ENCODE peak calls at places on chromosomes 5 and 9, in five cellular contexts. I is AG08396, X is fibroblast of lung, A is endothelial cell of umbilical vein, O is small intestine. W is an unnamed sample.
A peak's percentile ranks its signal among the peaks of the same experiment; 100 is the strongest.

GRCh38 chr9:97928968-97929604 is 6.8 kb upstream of the TRMO start:
- DNase-seq in O (no peak), I (no peak), X (no peak), A (no peak), W (no peak)

GRCh38 chr9:133710661-133711427 is 27.3 kb downstream of the SARDH start:
- DNase-seq in I (no peak), X (no peak), A (no peak), O (no peak), W (no peak)

GRCh38 chr9:73148447-73148937 is 3.2 kb upstream of the ANXA1 start:
- DNase-seq in O (no peak), X (peak; percentile 64), I (no peak), A (peak; percentile 33), W (peak; percentile 43)

GRCh38 chr5:144369001-144369400 is 198.3 kb downstream of the KCTD16 start:
- DNase-seq in O (peak; percentile 21), A (no peak), I (no peak), X (no peak), W (no peak)

GRCh38 chr5:149380466-149381121 is 1.5 kb upstream of the IL17B start:
- DNase-seq in A (no peak), X (no peak), O (no peak), I (no peak), W (no peak)

GRCh38 chr5:172031894-172032461 is 25.5 kb upstream of the FBXW11 start:
- DNase-seq in I (no peak), X (no peak), O (no peak), A (no peak), W (no peak)

GRCh38 chr9:93670208-93671029 is 94.0 kb downstream of the PHF2 start:
- DNase-seq in A (no peak), X (peak; percentile 14), O (no peak), I (peak; percentile 75), W (peak; percentile 30)

GRCh38 chr9:3502560-3503398 is 23.0 kb downstream of the RFX3 start:
- DNase-seq in I (no peak), O (no peak), A (no peak), X (no peak), W (no peak)

GRCh38 chr9:137673871-137674270 is 55.1 kb downstream of the EHMT1 start:
- DNase-seq in X (peak; percentile 35), O (no peak), I (no peak), A (no peak), W (peak; percentile 33)

GRCh38 chr9:87640385-87640795 is 85.5 kb upstream of the CTSL start:
- DNase-seq in I (no peak), X (peak; percentile 78), O (no peak), A (peak; percentile 97), W (peak; percentile 51)

GRCh38 chr5:17315710-17316221 is 98.3 kb downstream of the BASP1 start:
- DNase-seq in O (no peak), X (peak; percentile 91), A (no peak), I (peak; percentile 65), W (peak; percentile 54)

GRCh38 chr9:68653141-68653595 is 51.9 kb upstream of the PIP5K1B start:
- DNase-seq in X (no peak), A (no peak), O (no peak), I (no peak), W (no peak)

GRCh38 chr9:119252671-119253299 is 116.5 kb downstream of the BRINP1 start:
- DNase-seq in A (no peak), I (no peak), O (no peak), X (no peak), W (no peak)

GRCh38 chr5:159786201-159786600 is 130.1 kb upstream of the ADRA1B start:
- DNase-seq in I (no peak), X (no peak), O (no peak), A (no peak), W (no peak)

GRCh38 chr5:107653685-107654084 is 17.1 kb downstream of the EFNA5 start:
- DNase-seq in X (no peak), A (no peak), I (no peak), O (no peak), W (peak; percentile 65)

GRCh38 chr9:93810028-93810971 is 144.9 kb downstream of the BARX1 start:
- DNase-seq in X (no peak), I (no peak), A (no peak), O (no peak), W (no peak)

GRCh38 chr9:136364369-136364748 is 815 bp upstream of the DNLZ start:
- DNase-seq in X (no peak), A (no peak), O (no peak), I (no peak), W (no peak)

GRCh38 chr5:116313366-116313765 is 228.5 kb downstream of the COMMD10 start:
- DNase-seq in I (no peak), X (peak; percentile 15), A (peak; percentile 11), O (no peak), W (no peak)